ENCODE peak calls at places on chromosomes 11 and 22, in five cellular contexts. J, D, C, M and R are unnamed samples.

GRCh38 chr22:32542332-32543019 is 67.9 kb downstream of the FBXO7 start:
- DNase-seq in J (no peak), D (no peak), C (no peak), M (no peak), R (no peak)

GRCh38 chr11:63933459-63933858 is 5.3 kb upstream of the NAA40 start:
- DNase-seq in J (no peak), D (no peak), C (no peak), M (no peak), R (no peak)

GRCh38 chr11:117026593-117027330 is 71.5 kb downstream of the SIK3 start:
- DNase-seq in J (no peak), D (no peak), C (no peak), M (no peak), R (peak; percentile 65)

GRCh38 chr11:105838668-105839403 is 183.2 kb downstream of the MSANTD4 start:
- DNase-seq in J (no peak), D (no peak), C (no peak), M (no peak), R (no peak)

GRCh38 chr11:94794287-94795168 is 26.4 kb downstream of the AMOTL1 start:
- DNase-seq in J (no peak), D (no peak), C (no peak), M (peak; percentile 61), R (peak; percentile 99)

GRCh38 chr11:131932584-131933360 is 562.4 kb downstream of the NTM start:
- DNase-seq in J (no peak), D (no peak), C (no peak), M (no peak), R (no peak)

GRCh38 chr11:124482362-124483147 is 37.1 kb upstream of the OR8B8 start:
- DNase-seq in J (no peak), D (no peak), C (no peak), M (no peak), R (peak; percentile 38)

GRCh38 chr22:23534201-23534850 is 45.8 kb downstream of the IGLL1 start:
- DNase-seq in J (no peak), D (no peak), C (no peak), M (peak; percentile 68), R (no peak)

GRCh38 chr22:46966846-46967245 is 204.4 kb downstream of the TBC1D22A start:
- DNase-seq in J (no peak), D (no peak), C (no peak), M (no peak), R (no peak)

GRCh38 chr11:7640826-7641225 is 32.5 kb downstream of the CYB5R2 start:
- DNase-seq in J (no peak), D (no peak), C (no peak), M (no peak), R (no peak)